ENCODE peak calls at places on chromosome 19, in five cellular contexts. E is lower lobe of right lung, T is tibial artery, A is right lobe of liver, S is PC-3. M is an unnamed sample.

GRCh38 chr19:48963371-48964204 is 1.5 kb upstream of the FTL start:
- DNase-seq in A (peak), S (peak), T (peak), E (peak), M (peak)

GRCh38 chr19:13099073-13099999 is 3.3 kb downstream of the LYL1 start:
- DNase-seq in A (peak), S (no peak), T (peak), E (peak), M (peak)

GRCh38 chr19:30656520-30657100 is 284.4 kb downstream of the ZNF536 start:
- DNase-seq in E (no peak), A (no peak), T (no peak), S (no peak), M (no peak)

GRCh38 chr19:1809663-1810062 is 2.4 kb downstream of the ATP8B3 start:
- DNase-seq in E (no peak), S (no peak), A (peak), T (no peak), M (no peak)

GRCh38 chr19:5138606-5139594 is 170.0 kb downstream of the KDM4B start:
- DNase-seq in A (no peak), E (peak), S (peak), T (no peak), M (peak)

GRCh38 chr19:15141143-15141542 is 33.9 kb downstream of the SYDE1 start:
- DNase-seq in E (no peak), A (no peak), S (no peak), T (no peak), M (no peak)

GRCh38 chr19:12837225-12837624 is 1.1 kb upstream of the MAST1 start:
- DNase-seq in E (no peak), T (no peak), A (no peak), S (peak), M (no peak)

GRCh38 chr19:55169136-55169535 is 2.7 kb upstream of the DNAAF3 start:
- DNase-seq in S (no peak), T (no peak), E (no peak), A (no peak), M (no peak)

GRCh38 chr19:46713781-46714522 is 3.0 kb downstream of the PRKD2 start:
- DNase-seq in E (peak), A (peak), S (peak), T (peak), M (peak)

GRCh38 chr19:35633727-35634440 is 5.0 kb downstream of the RBM42 start:
- DNase-seq in T (no peak), E (no peak), S (no peak), A (no peak), M (no peak)

GRCh38 chr19:46903458-46903857 is 42.7 kb downstream of the ARHGAP35 start:
- DNase-seq in E (no peak), S (peak), A (no peak), T (no peak), M (no peak)

GRCh38 chr19:1295169-1296012 is 9.7 kb downstream of the EFNA2 start:
- DNase-seq in S (no peak), T (no peak), E (no peak), A (no peak), M (peak)

GRCh38 chr19:4023600-4024398 is 16.3 kb downstream of the PIAS4 start:
- DNase-seq in E (peak), S (no peak), T (peak), A (peak), M (peak)

GRCh38 chr19:12841094-12841493 is 2.8 kb downstream of the MAST1 start:
- DNase-seq in E (peak), S (no peak), A (no peak), T (no peak), M (no peak)

GRCh38 chr19:47749326-47749725 is 4.0 kb downstream of the NOP53 start:
- DNase-seq in T (no peak), E (no peak), S (no peak), A (no peak), M (no peak)

GRCh38 chr19:54162241-54162805 is 2.8 kb upstream of the LENG1 start:
- DNase-seq in T (peak), A (peak), S (peak), E (peak), M (peak)

GRCh38 chr19:10975374-10976036 is 14.7 kb downstream of the SMARCA4 start:
- DNase-seq in S (no peak), E (no peak), A (no peak), T (peak), M (no peak)

GRCh38 chr19:57747472-57747807 is 825 bp downstream of the ZNF776 start:
- DNase-seq in S (no peak), E (no peak), A (no peak), T (no peak), M (no peak)

GRCh38 chr19:4373601-4374441 is 26.5 kb downstream of the SH3GL1 start:
- DNase-seq in T (peak), S (no peak), A (peak), E (no peak), M (no peak)

GRCh38 chr19:1271528-1272422 is 2.6 kb downstream of the CIRBP start:
- DNase-seq in E (peak), A (no peak), S (no peak), T (no peak), M (no peak)

GRCh38 chr19:6220385-6221191 is 59.2 kb downstream of the MLLT1 start:
- DNase-seq in E (no peak), A (no peak), T (peak), S (no peak), M (peak)

GRCh38 chr19:48637449-48637947 is 319 bp upstream of the DBP start:
- DNase-seq in E (peak), S (peak), A (peak), T (peak), M (peak)

GRCh38 chr19:18470153-18470552 is 32.2 kb upstream of the ISYNA1 start:
- DNase-seq in S (no peak), T (no peak), A (no peak), E (no peak), M (no peak)

GRCh38 chr19:40674291-40674690 is 16.2 kb downstream of the NUMBL start:
- DNase-seq in T (no peak), A (no peak), S (no peak), E (no peak), M (peak)

GRCh38 chr19:8501968-8502367 is 472 bp downstream of the PRAM1 start:
- DNase-seq in E (no peak), A (no peak), T (no peak), S (no peak), M (no peak)
- H3K27ac ChIP-seq in E (peak), A (no peak), T (no peak), S (no peak), M (no peak)

GRCh38 chr19:38878575-38879399 is 712 bp upstream of the RINL start:
- DNase-seq in T (no peak), E (no peak), S (no peak), A (no peak), M (no peak)
- H3K27ac ChIP-seq in T (no peak), E (peak), S (no peak), A (peak), M (peak)

GRCh38 chr19:36838784-36839324 is 667 bp upstream of the ZNF790 start:
- DNase-seq in A (no peak), S (no peak), T (no peak), E (no peak), M (no peak)
- H3K27ac ChIP-seq in A (peak), S (no peak), T (peak), E (peak), M (peak)

GRCh38 chr19:21326169-21326568 is 3.0 kb downstream of the ZNF708 start:
- DNase-seq in E (no peak), S (no peak), T (no peak), A (no peak), M (no peak)

GRCh38 chr19:21321996-21322395 is 7.2 kb downstream of the ZNF708 start:
- DNase-seq in A (no peak), S (no peak), T (no peak), E (no peak), M (no peak)

GRCh38 chr19:21321134-21321533 is 8.1 kb downstream of the ZNF708 start:
- DNase-seq in A (no peak), T (no peak), E (no peak), S (no peak), M (no peak)

GRCh38 chr19:21323000-21323399 is 6.2 kb downstream of the ZNF708 start:
- DNase-seq in E (no peak), T (no peak), A (no peak), S (no peak), M (no peak)

DNA sequence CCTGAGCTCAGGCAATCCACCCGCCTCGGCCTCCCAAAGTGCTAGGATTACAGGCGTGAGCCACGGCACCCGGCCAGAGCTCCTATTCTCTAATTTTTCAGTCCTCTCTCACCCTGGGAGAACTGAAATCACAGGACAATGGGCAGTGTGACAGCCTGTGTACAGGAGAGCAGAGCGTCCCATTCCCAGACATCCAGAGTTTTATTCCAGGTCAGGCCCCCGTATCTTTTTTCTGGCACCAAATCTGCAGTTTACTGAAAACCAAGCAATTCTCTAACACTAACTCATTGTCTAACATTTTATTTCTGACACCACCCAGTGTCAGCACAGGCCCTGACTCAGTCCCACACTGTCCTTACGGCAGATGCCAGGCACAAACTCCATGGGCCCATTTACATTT is 6.7 kb downstream of the ZNF708 start:
- DNase-seq in E (no peak), A (no peak), S (no peak), T (no peak), M (no peak)
- H3K27ac ChIP-seq in E (no peak), A (no peak), S (no peak), T (peak), M (no peak)

M was measured in kidney.